ENCODE peak calls at places on chromosomes 13 and 19, in six cellular contexts. N, J, U, X, B and L are unnamed samples. For H3K4me1, the result is how much of the 10 kb centered on the place peaks cover.

GRCh38 chr19:45263013-45263412 is 11.9 kb downstream of the MARK4 start:
- DNase-seq in X (no peak), N (peak), U (no peak), J (no peak), B (no peak), L (no peak)

GRCh38 chr13:111347438-111347837 is 27.0 kb downstream of the TEX29 start:
- DNase-seq in X (no peak), B (no peak), N (no peak), U (no peak), J (no peak), L (no peak)

GRCh38 chr13:48851707-48852106 is 124.0 kb upstream of the FNDC3A start:
- DNase-seq in B (no peak), U (no peak), X (no peak), J (no peak), N (no peak), L (no peak)

GRCh38 chr19:571127-571974 is 1.0 kb upstream of the BSG start:
- DNase-seq in U (peak), X (peak), J (peak), N (peak), B (no peak), L (no peak)

GRCh38 chr13:66353664-66354063 is 876.5 kb downstream of the PCDH9 start:
- DNase-seq in J (no peak), U (no peak), X (no peak), B (no peak), N (no peak), L (no peak)

GRCh38 chr13:60509601-60510386 is 112.8 kb downstream of the TDRD3 start:
- DNase-seq in N (no peak), X (no peak), J (no peak), B (no peak), U (no peak), L (no peak)

GRCh38 chr13:39968646-39969475 is 313.4 kb downstream of the COG6 start:
- DNase-seq in N (no peak), B (no peak), J (no peak), U (no peak), X (no peak), L (no peak)

GRCh38 chr13:82739881-82740280 is 1142.4 kb downstream of the SLITRK1 start:
- DNase-seq in N (no peak), X (no peak), J (no peak), U (no peak), B (no peak), L (no peak)

GRCh38 chr13:59230484-59231264 is 933.1 kb downstream of the DIAPH3 start:
- DNase-seq in J (no peak), N (no peak), B (no peak), X (no peak), U (no peak), L (no peak)

GRCh38 chr13:24746618-24747247 is 17.2 kb upstream of the RNF17 start:
- DNase-seq in N (no peak), B (no peak), U (no peak), J (no peak), X (peak), L (no peak)

GRCh38 chr19:43504426-43505185 is at the start of gene PHLDB3:
- DNase-seq in U (no peak), B (no peak), N (no peak), J (peak), X (no peak), L (no peak)

GRCh38 chr13:30034448-30034795 is 184.0 kb upstream of the UBL3 start:
- DNase-seq in J (no peak), N (no peak), X (no peak), B (no peak), U (no peak), L (no peak)

GRCh38 chr13:64505511-64505910 is 2724.6 kb downstream of the PCDH9 start:
- DNase-seq in X (no peak), N (no peak), U (no peak), B (no peak), J (no peak), L (no peak)

GRCh38 chr19:50838239-50838638 is 4.9 kb upstream of the KLK15 start:
- DNase-seq in X (no peak), N (peak), J (no peak), U (peak), B (peak), L (no peak)

GRCh38 chr13:61410669-61411297 is 4.9 kb downstream of the PCDH20 start:
- DNase-seq in N (peak), J (peak), X (no peak), U (no peak), B (peak), L (no peak)

GRCh38 chr19:6061420-6062130 is 48.7 kb downstream of the RFX2 start:
- DNase-seq in B (no peak), U (no peak), J (no peak), X (no peak), N (peak), L (no peak)

GRCh38 chr13:43786766-43787517 is at the start of gene ENOX1:
- DNase-seq in U (no peak), B (peak), X (peak), J (no peak), N (no peak), L (no peak)

GRCh38 chr19:16247353-16248182 is 49.9 kb downstream of the AP1M1 start:
- DNase-seq in X (peak), U (peak), N (peak), J (peak), B (peak), L (peak)

GRCh38 chr19:8455018-8455417 is 10.2 kb downstream of the HNRNPM start:
- DNase-seq in B (no peak), X (no peak), J (no peak), N (no peak), U (no peak), L (no peak)

GRCh38 chr13:58181111-58181510 is 549.6 kb downstream of the PCDH17 start:
- DNase-seq in X (no peak), J (no peak), B (no peak), U (no peak), N (no peak), L (no peak)

GRCh38 chr19:55650602-55651230 is 2.7 kb downstream of the CCDC106 start:
- DNase-seq in J (no peak), N (no peak), X (no peak), U (no peak), B (no peak), L (no peak)

GRCh38 chr13:37442996-37443395 is 155.6 kb downstream of the POSTN start:
- DNase-seq in B (no peak), J (no peak), N (no peak), X (no peak), U (no peak), L (no peak)

GRCh38 chr13:37448072-37448471 is 150.5 kb downstream of the POSTN start:
- DNase-seq in X (no peak), U (no peak), J (no peak), N (no peak), B (no peak), L (no peak)

GRCh38 chr13:37446503-37446902 is 152.1 kb downstream of the POSTN start:
- DNase-seq in N (no peak), B (no peak), J (no peak), X (no peak), U (no peak), L (no peak)

DNA sequence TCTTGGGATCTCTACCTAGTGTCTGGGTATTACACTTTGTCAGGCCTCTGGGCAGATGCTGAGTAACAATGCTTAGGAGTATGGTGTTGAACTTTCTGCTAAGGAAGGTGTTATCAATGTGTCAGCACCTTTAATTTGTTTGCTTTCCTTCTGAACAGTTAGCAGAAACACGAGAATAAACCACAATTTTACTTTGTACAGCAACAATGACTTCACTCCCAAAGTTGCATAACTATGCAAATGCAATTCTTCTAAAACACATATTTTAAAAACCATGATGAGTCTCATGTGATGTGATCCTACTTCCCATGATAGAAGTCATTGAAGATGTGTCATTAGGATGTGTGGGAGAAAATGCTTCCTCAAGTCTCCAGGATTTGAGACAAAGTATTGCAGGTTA is 155.0 kb downstream of the POSTN start:
- DNase-seq in B (no peak), N (no peak), U (no peak), J (no peak), X (no peak), L (no peak)
- TF ChIP-seq ZNF274 in B (no peak), N (no peak), U (no peak), J (no peak), X (no peak), L (no peak)

GRCh38 chr19:4388171-4389063 is 11.9 kb downstream of the SH3GL1 start:
- DNase-seq in N (no peak), X (no peak), B (no peak), J (no peak), U (no peak), L (no peak)

GRCh38 chr19:4389064-4389375 is 11.3 kb downstream of the SH3GL1 start:
- DNase-seq in X (no peak), N (no peak), J (no peak), U (no peak), B (no peak), L (no peak)

GRCh38 chr19:4386038-4386782 is 14.1 kb downstream of the SH3GL1 start:
- DNase-seq in J (no peak), N (no peak), B (no peak), X (no peak), U (no peak), L (no peak)

GRCh38 chr19:4389511-4390016 is 10.8 kb downstream of the SH3GL1 start:
- DNase-seq in N (no peak), B (no peak), X (no peak), U (no peak), J (no peak), L (no peak)

GRCh38 chr19:4385291-4386037 is 14.9 kb downstream of the SH3GL1 start:
- DNase-seq in J (no peak), U (no peak), N (no peak), B (no peak), X (no peak), L (no peak)
- H3K4me1 ChIP-seq in J (half or more), U (under half), N (under half), B (under half), X (under half), L (under half)

GRCh38 chr13:50192272-50192813 is 177.1 kb downstream of the KCNRG start:
- DNase-seq in U (no peak), B (no peak), J (no peak), X (no peak), N (no peak), L (no peak)
- H3K9ac ChIP-seq in U (no peak), B (no peak), J (no peak), X (no peak), N (no peak), L (no peak)

GRCh38 chr13:45792827-45793303 is 58.7 kb downstream of the SIAH3 start:
- DNase-seq in U (peak), X (no peak), N (no peak), J (no peak), B (no peak), L (no peak)

GRCh38 chr13:45799451-45799850 is 52.1 kb downstream of the SIAH3 start:
- DNase-seq in N (no peak), J (no peak), B (no peak), X (no peak), U (no peak), L (no peak)

GRCh38 chr13:45796421-45796960 is 55.1 kb downstream of the SIAH3 start:
- DNase-seq in U (no peak), J (no peak), X (no peak), N (no peak), B (no peak), L (no peak)

DNA sequence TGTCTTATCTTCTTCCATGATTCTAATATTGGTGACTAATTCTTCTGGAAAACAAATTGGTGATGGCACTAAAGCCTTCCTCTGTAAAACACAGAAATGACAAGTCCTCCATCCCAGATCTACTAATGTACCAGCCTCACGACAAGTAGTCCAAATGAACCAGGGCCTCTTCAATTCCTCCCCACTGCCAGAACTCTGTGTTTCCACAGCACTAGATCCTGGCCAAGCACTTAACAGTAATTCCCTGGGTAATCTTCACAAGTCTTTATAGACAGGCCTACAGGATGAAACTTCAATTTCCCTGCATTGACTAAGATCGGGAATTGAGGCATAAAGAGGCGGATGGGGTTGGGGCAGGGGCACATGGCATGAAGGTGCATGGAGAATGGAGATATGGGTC is 52.7 kb downstream of the SIAH3 start:
- DNase-seq in B (no peak), N (no peak), J (no peak), X (no peak), U (no peak), L (no peak)
- TF ChIP-seq ZNF274 in B (no peak), N (no peak), J (no peak), X (no peak), U (no peak), L (no peak)

DNA sequence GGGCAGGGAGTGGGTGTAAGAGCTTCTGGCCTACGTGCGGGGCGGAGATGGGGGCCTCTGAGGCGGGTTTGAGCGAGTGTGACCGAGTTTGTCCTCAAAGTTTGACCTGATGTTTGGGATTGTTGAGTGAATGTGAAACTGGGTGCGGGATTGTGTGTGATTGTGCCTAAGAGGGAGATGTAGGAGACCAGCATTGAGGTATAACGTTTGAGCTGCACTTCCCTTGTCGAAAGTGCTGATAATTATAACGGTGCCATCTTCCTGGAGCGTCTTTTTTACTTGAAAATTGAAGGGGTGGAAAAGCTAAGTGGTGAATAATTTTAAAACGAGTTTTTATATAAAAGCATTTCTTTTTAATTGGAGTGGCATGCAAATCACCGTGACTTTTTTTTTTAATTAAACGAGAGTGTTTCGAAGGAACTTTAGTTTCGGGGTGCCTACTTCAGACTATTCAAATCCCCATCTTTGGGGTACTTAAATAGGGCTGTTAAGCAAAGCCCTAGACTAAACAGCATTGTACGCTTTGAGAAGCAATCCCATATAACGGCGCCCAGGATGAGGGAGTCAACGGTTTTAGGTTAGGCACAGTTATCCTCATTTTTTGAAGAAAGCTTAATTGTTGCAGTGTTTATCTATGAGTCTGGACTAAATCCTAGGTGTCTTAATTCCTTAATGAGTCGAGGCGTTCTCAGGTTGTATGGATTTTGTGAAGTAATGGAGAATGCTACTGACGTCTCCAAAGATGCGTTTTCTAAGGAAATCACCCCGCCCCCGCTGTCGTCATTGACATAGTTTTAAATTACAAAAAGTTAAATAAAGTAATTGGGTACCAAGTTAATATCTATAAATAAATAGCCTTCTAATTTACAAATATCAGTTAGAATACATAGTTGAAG is 618 bp downstream of the ZNF146 start:
- DNase-seq in N (peak), J (no peak), B (no peak), U (no peak), X (no peak), L (no peak)
- H3K4me1 ChIP-seq in N (under half), J (under half), B (under half), U (under half), X (under half), L (under half)

GRCh38 chr19:2475702-2476450 is at the start of gene GADD45B:
- DNase-seq in B (peak), J (peak), N (peak), X (peak), U (peak), L (peak)

GRCh38 chr19:2476451-2477140 is 669 bp downstream of the GADD45B start:
- DNase-seq in X (peak), U (no peak), B (no peak), N (peak), J (no peak), L (no peak)

GRCh38 chr19:2475018-2475701 is 767 bp upstream of the GADD45B start:
- DNase-seq in N (peak), J (no peak), U (no peak), X (peak), B (no peak), L (no peak)

GRCh38 chr19:2477141-2477710 is 1.3 kb downstream of the GADD45B start:
- DNase-seq in X (peak), U (no peak), J (no peak), N (no peak), B (no peak), L (no peak)

GRCh38 chr19:2474232-2475017 is 1.5 kb upstream of the GADD45B start:
- DNase-seq in J (peak), N (peak), U (no peak), B (no peak), X (peak), L (peak)
- H3K9ac ChIP-seq in J (peak), N (peak), U (peak), B (peak), X (no peak), L (peak)

GRCh38 chr13:80083516-80084085 is 257.3 kb downstream of the SPRY2 start:
- DNase-seq in N (no peak), J (no peak), U (no peak), X (no peak), B (no peak), L (no peak)
- TF ChIP-seq ZNF274 in N (no peak), J (no peak), U (no peak), X (no peak), B (no peak), L (no peak)

GRCh38 chr19:12944064-12944674 is 1.5 kb upstream of the RAD23A start:
- DNase-seq in X (no peak), B (no peak), U (no peak), N (no peak), J (no peak), L (no peak)
- H3K4me1 ChIP-seq in X (under half), B (under half), U (under half), N (under half), J (half or more), L (under half)